ENCODE peak calls at places on chromosomes 7 and 10, in seven cellular contexts. One of them, this sample, is unnamed.

GRCh38 chr10:71426058-71426605 is 29.4 kb downstream of the CDH23 start:
- DNase-seq in SJSA1: peak
- DNase-seq in heart left ventricle: no peak
- DNase-seq in A172: no peak
- DNase-seq in activated CD4-positive, alpha-beta T cell treated with anti-CD3 and anti-CD28 coated beads, Interleukin-2, amount 50 U/mL, for 1 hour: no peak
- DNase-seq in stimulated activated CD8-positive, alpha-beta memory T cell treated with anti-CD3 and anti-CD28 coated beads, Interleukin-15, amount 100 ng/mL, for 1 hour: no peak
- DNase-seq in immature natural killer cell: no peak
- DNase-seq in this sample: no peak

GRCh38 chr10:34045571-34046190 is 711.2 kb upstream of the NRP1 start:
- DNase-seq in immature natural killer cell: no peak
- DNase-seq in SJSA1: no peak
- DNase-seq in activated CD4-positive, alpha-beta T cell treated with anti-CD3 and anti-CD28 coated beads, Interleukin-2, amount 50 U/mL, for 1 hour: no peak
- DNase-seq in A172: peak
- DNase-seq in heart left ventricle: no peak
- DNase-seq in stimulated activated CD8-positive, alpha-beta memory T cell treated with anti-CD3 and anti-CD28 coated beads, Interleukin-15, amount 100 ng/mL, for 1 hour: no peak
- DNase-seq in this sample: no peak

GRCh38 chr7:151689196-151689971 is 169.7 kb upstream of the RHEB start:
- DNase-seq in A172: peak
- DNase-seq in activated CD4-positive, alpha-beta T cell treated with anti-CD3 and anti-CD28 coated beads, Interleukin-2, amount 50 U/mL, for 1 hour: no peak
- DNase-seq in heart left ventricle: peak
- DNase-seq in SJSA1: no peak
- DNase-seq in immature natural killer cell: no peak
- DNase-seq in stimulated activated CD8-positive, alpha-beta memory T cell treated with anti-CD3 and anti-CD28 coated beads, Interleukin-15, amount 100 ng/mL, for 1 hour: no peak
- DNase-seq in this sample: no peak

GRCh38 chr7:24728503-24729364 is 28.5 kb downstream of the GSDME start:
- DNase-seq in immature natural killer cell: no peak
- DNase-seq in heart left ventricle: peak
- DNase-seq in stimulated activated CD8-positive, alpha-beta memory T cell treated with anti-CD3 and anti-CD28 coated beads, Interleukin-15, amount 100 ng/mL, for 1 hour: no peak
- DNase-seq in A172: no peak
- DNase-seq in SJSA1: no peak
- DNase-seq in activated CD4-positive, alpha-beta T cell treated with anti-CD3 and anti-CD28 coated beads, Interleukin-2, amount 50 U/mL, for 1 hour: no peak
- DNase-seq in this sample: no peak

GRCh38 chr10:93071674-93072224 is 1.9 kb upstream of the CYP26A1 start:
- DNase-seq in immature natural killer cell: no peak
- DNase-seq in A172: no peak
- DNase-seq in activated CD4-positive, alpha-beta T cell treated with anti-CD3 and anti-CD28 coated beads, Interleukin-2, amount 50 U/mL, for 1 hour: no peak
- DNase-seq in stimulated activated CD8-positive, alpha-beta memory T cell treated with anti-CD3 and anti-CD28 coated beads, Interleukin-15, amount 100 ng/mL, for 1 hour: no peak
- DNase-seq in heart left ventricle: no peak
- DNase-seq in SJSA1: peak
- DNase-seq in this sample: no peak

GRCh38 chr7:11784808-11785536 is 47.0 kb downstream of the THSD7A start:
- DNase-seq in SJSA1: no peak
- DNase-seq in heart left ventricle: no peak
- DNase-seq in immature natural killer cell: no peak
- DNase-seq in activated CD4-positive, alpha-beta T cell treated with anti-CD3 and anti-CD28 coated beads, Interleukin-2, amount 50 U/mL, for 1 hour: no peak
- DNase-seq in stimulated activated CD8-positive, alpha-beta memory T cell treated with anti-CD3 and anti-CD28 coated beads, Interleukin-15, amount 100 ng/mL, for 1 hour: no peak
- DNase-seq in A172: no peak
- DNase-seq in this sample: no peak

GRCh38 chr7:74206589-74207120 is 3.2 kb upstream of the LAT2 start:
- DNase-seq in stimulated activated CD8-positive, alpha-beta memory T cell treated with anti-CD3 and anti-CD28 coated beads, Interleukin-15, amount 100 ng/mL, for 1 hour: peak
- DNase-seq in immature natural killer cell: peak
- DNase-seq in A172: peak
- DNase-seq in activated CD4-positive, alpha-beta T cell treated with anti-CD3 and anti-CD28 coated beads, Interleukin-2, amount 50 U/mL, for 1 hour: peak
- DNase-seq in heart left ventricle: peak
- DNase-seq in SJSA1: peak
- DNase-seq in this sample: no peak

GRCh38 chr10:100315603-100316002 is 14.4 kb downstream of the PKD2L1 start:
- DNase-seq in immature natural killer cell: no peak
- DNase-seq in heart left ventricle: no peak
- DNase-seq in SJSA1: no peak
- DNase-seq in stimulated activated CD8-positive, alpha-beta memory T cell treated with anti-CD3 and anti-CD28 coated beads, Interleukin-15, amount 100 ng/mL, for 1 hour: no peak
- DNase-seq in activated CD4-positive, alpha-beta T cell treated with anti-CD3 and anti-CD28 coated beads, Interleukin-2, amount 50 U/mL, for 1 hour: no peak
- DNase-seq in A172: no peak
- DNase-seq in this sample: no peak

GRCh38 chr7:127938588-127938987 is 92.6 kb downstream of the LRRC4 start:
- DNase-seq in A172: peak
- DNase-seq in heart left ventricle: no peak
- DNase-seq in SJSA1: no peak
- DNase-seq in immature natural killer cell: no peak
- DNase-seq in stimulated activated CD8-positive, alpha-beta memory T cell treated with anti-CD3 and anti-CD28 coated beads, Interleukin-15, amount 100 ng/mL, for 1 hour: no peak
- DNase-seq in activated CD4-positive, alpha-beta T cell treated with anti-CD3 and anti-CD28 coated beads, Interleukin-2, amount 50 U/mL, for 1 hour: no peak
- DNase-seq in this sample: no peak

GRCh38 chr10:86078639-86079035 is 288.0 kb downstream of the GRID1 start:
- DNase-seq in immature natural killer cell: no peak
- DNase-seq in heart left ventricle: no peak
- DNase-seq in stimulated activated CD8-positive, alpha-beta memory T cell treated with anti-CD3 and anti-CD28 coated beads, Interleukin-15, amount 100 ng/mL, for 1 hour: no peak
- DNase-seq in A172: no peak
- DNase-seq in SJSA1: peak
- DNase-seq in activated CD4-positive, alpha-beta T cell treated with anti-CD3 and anti-CD28 coated beads, Interleukin-2, amount 50 U/mL, for 1 hour: no peak
- DNase-seq in this sample: no peak

GRCh38 chr7:44148961-44149550 is 7.9 kb upstream of the MYL7 start:
- DNase-seq in stimulated activated CD8-positive, alpha-beta memory T cell treated with anti-CD3 and anti-CD28 coated beads, Interleukin-15, amount 100 ng/mL, for 1 hour: no peak
- DNase-seq in heart left ventricle: no peak
- DNase-seq in immature natural killer cell: no peak
- DNase-seq in activated CD4-positive, alpha-beta T cell treated with anti-CD3 and anti-CD28 coated beads, Interleukin-2, amount 50 U/mL, for 1 hour: no peak
- DNase-seq in A172: no peak
- DNase-seq in SJSA1: no peak
- DNase-seq in this sample: no peak

GRCh38 chr7:105493928-105494325 is 28.1 kb downstream of the PUS7 start:
- DNase-seq in heart left ventricle: no peak
- DNase-seq in SJSA1: peak
- DNase-seq in immature natural killer cell: no peak
- DNase-seq in activated CD4-positive, alpha-beta T cell treated with anti-CD3 and anti-CD28 coated beads, Interleukin-2, amount 50 U/mL, for 1 hour: no peak
- DNase-seq in stimulated activated CD8-positive, alpha-beta memory T cell treated with anti-CD3 and anti-CD28 coated beads, Interleukin-15, amount 100 ng/mL, for 1 hour: no peak
- DNase-seq in A172: peak
- DNase-seq in this sample: no peak

GRCh38 chr7:28354601-28355062 is 57.7 kb upstream of the CREB5 start:
- DNase-seq in stimulated activated CD8-positive, alpha-beta memory T cell treated with anti-CD3 and anti-CD28 coated beads, Interleukin-15, amount 100 ng/mL, for 1 hour: no peak
- DNase-seq in heart left ventricle: peak
- DNase-seq in activated CD4-positive, alpha-beta T cell treated with anti-CD3 and anti-CD28 coated beads, Interleukin-2, amount 50 U/mL, for 1 hour: no peak
- DNase-seq in A172: peak
- DNase-seq in SJSA1: no peak
- DNase-seq in immature natural killer cell: no peak
- DNase-seq in this sample: no peak

GRCh38 chr10:72331575-72332422 is 22.9 kb downstream of the DNAJB12 start:
- DNase-seq in immature natural killer cell: peak
- DNase-seq in heart left ventricle: peak
- DNase-seq in A172: no peak
- DNase-seq in stimulated activated CD8-positive, alpha-beta memory T cell treated with anti-CD3 and anti-CD28 coated beads, Interleukin-15, amount 100 ng/mL, for 1 hour: peak
- DNase-seq in activated CD4-positive, alpha-beta T cell treated with anti-CD3 and anti-CD28 coated beads, Interleukin-2, amount 50 U/mL, for 1 hour: peak
- DNase-seq in SJSA1: peak
- DNase-seq in this sample: peak

GRCh38 chr7:50207682-50208255 is 96.7 kb upstream of the IKZF1 start:
- DNase-seq in A172: no peak
- DNase-seq in heart left ventricle: peak
- DNase-seq in immature natural killer cell: no peak
- DNase-seq in SJSA1: no peak
- DNase-seq in activated CD4-positive, alpha-beta T cell treated with anti-CD3 and anti-CD28 coated beads, Interleukin-2, amount 50 U/mL, for 1 hour: no peak
- DNase-seq in stimulated activated CD8-positive, alpha-beta memory T cell treated with anti-CD3 and anti-CD28 coated beads, Interleukin-15, amount 100 ng/mL, for 1 hour: no peak
- DNase-seq in this sample: no peak

GRCh38 chr7:75688200-75689136 is 50.3 kb downstream of the HIP1 start:
- DNase-seq in heart left ventricle: peak
- DNase-seq in immature natural killer cell: no peak
- DNase-seq in SJSA1: no peak
- DNase-seq in activated CD4-positive, alpha-beta T cell treated with anti-CD3 and anti-CD28 coated beads, Interleukin-2, amount 50 U/mL, for 1 hour: no peak
- DNase-seq in stimulated activated CD8-positive, alpha-beta memory T cell treated with anti-CD3 and anti-CD28 coated beads, Interleukin-15, amount 100 ng/mL, for 1 hour: no peak
- DNase-seq in A172: no peak
- DNase-seq in this sample: no peak

GRCh38 chr7:139441961-139442360 is 41.5 kb downstream of the KLRG2 start:
- DNase-seq in A172: no peak
- DNase-seq in SJSA1: no peak
- DNase-seq in stimulated activated CD8-positive, alpha-beta memory T cell treated with anti-CD3 and anti-CD28 coated beads, Interleukin-15, amount 100 ng/mL, for 1 hour: no peak
- DNase-seq in activated CD4-positive, alpha-beta T cell treated with anti-CD3 and anti-CD28 coated beads, Interleukin-2, amount 50 U/mL, for 1 hour: no peak
- DNase-seq in heart left ventricle: no peak
- DNase-seq in immature natural killer cell: no peak
- DNase-seq in this sample: no peak

GRCh38 chr10:110919971-110920881 is 822 bp downstream of the SHOC2 start:
- DNase-seq in A172: peak
- DNase-seq in heart left ventricle: peak
- DNase-seq in SJSA1: peak
- DNase-seq in activated CD4-positive, alpha-beta T cell treated with anti-CD3 and anti-CD28 coated beads, Interleukin-2, amount 50 U/mL, for 1 hour: no peak
- DNase-seq in stimulated activated CD8-positive, alpha-beta memory T cell treated with anti-CD3 and anti-CD28 coated beads, Interleukin-15, amount 100 ng/mL, for 1 hour: no peak
- DNase-seq in immature natural killer cell: peak
- DNase-seq in this sample: no peak

GRCh38 chr10:15745748-15746147 is 26.0 kb upstream of the ITGA8 start:
- DNase-seq in heart left ventricle: peak
- DNase-seq in SJSA1: no peak
- DNase-seq in stimulated activated CD8-positive, alpha-beta memory T cell treated with anti-CD3 and anti-CD28 coated beads, Interleukin-15, amount 100 ng/mL, for 1 hour: no peak
- DNase-seq in immature natural killer cell: no peak
- DNase-seq in A172: no peak
- DNase-seq in activated CD4-positive, alpha-beta T cell treated with anti-CD3 and anti-CD28 coated beads, Interleukin-2, amount 50 U/mL, for 1 hour: no peak
- DNase-seq in this sample: no peak

GRCh38 chr10:62911210-62911963 is 95.2 kb upstream of the EGR2 start:
- DNase-seq in A172: no peak
- DNase-seq in activated CD4-positive, alpha-beta T cell treated with anti-CD3 and anti-CD28 coated beads, Interleukin-2, amount 50 U/mL, for 1 hour: no peak
- DNase-seq in stimulated activated CD8-positive, alpha-beta memory T cell treated with anti-CD3 and anti-CD28 coated beads, Interleukin-15, amount 100 ng/mL, for 1 hour: no peak
- DNase-seq in SJSA1: no peak
- DNase-seq in heart left ventricle: no peak
- DNase-seq in immature natural killer cell: no peak
- DNase-seq in this sample: no peak

GRCh38 chr10:110487411-110488123 is 10.1 kb upstream of the DUSP5 start:
- DNase-seq in A172: peak
- DNase-seq in SJSA1: peak
- DNase-seq in immature natural killer cell: no peak
- DNase-seq in heart left ventricle: no peak
- DNase-seq in stimulated activated CD8-positive, alpha-beta memory T cell treated with anti-CD3 and anti-CD28 coated beads, Interleukin-15, amount 100 ng/mL, for 1 hour: no peak
- DNase-seq in activated CD4-positive, alpha-beta T cell treated with anti-CD3 and anti-CD28 coated beads, Interleukin-2, amount 50 U/mL, for 1 hour: no peak
- DNase-seq in this sample: no peak

GRCh38 chr7:111789880-111790279 is 227.6 kb upstream of the IMMP2L start:
- DNase-seq in immature natural killer cell: no peak
- DNase-seq in A172: no peak
- DNase-seq in heart left ventricle: no peak
- DNase-seq in stimulated activated CD8-positive, alpha-beta memory T cell treated with anti-CD3 and anti-CD28 coated beads, Interleukin-15, amount 100 ng/mL, for 1 hour: no peak
- DNase-seq in SJSA1: no peak
- DNase-seq in activated CD4-positive, alpha-beta T cell treated with anti-CD3 and anti-CD28 coated beads, Interleukin-2, amount 50 U/mL, for 1 hour: no peak
- DNase-seq in this sample: no peak

GRCh38 chr10:79237801-79238520 is 109.3 kb upstream of the PPIF start:
- DNase-seq in heart left ventricle: no peak
- DNase-seq in immature natural killer cell: no peak
- DNase-seq in activated CD4-positive, alpha-beta T cell treated with anti-CD3 and anti-CD28 coated beads, Interleukin-2, amount 50 U/mL, for 1 hour: no peak
- DNase-seq in stimulated activated CD8-positive, alpha-beta memory T cell treated with anti-CD3 and anti-CD28 coated beads, Interleukin-15, amount 100 ng/mL, for 1 hour: no peak
- DNase-seq in A172: no peak
- DNase-seq in SJSA1: no peak
- DNase-seq in this sample: no peak

GRCh38 chr10:8396675-8397074 is 342.2 kb downstream of the GATA3 start:
- DNase-seq in A172: no peak
- DNase-seq in stimulated activated CD8-positive, alpha-beta memory T cell treated with anti-CD3 and anti-CD28 coated beads, Interleukin-15, amount 100 ng/mL, for 1 hour: no peak
- DNase-seq in immature natural killer cell: no peak
- DNase-seq in heart left ventricle: no peak
- DNase-seq in SJSA1: no peak
- DNase-seq in activated CD4-positive, alpha-beta T cell treated with anti-CD3 and anti-CD28 coated beads, Interleukin-2, amount 50 U/mL, for 1 hour: no peak
- DNase-seq in this sample: no peak

GRCh38 chr7:30422922-30423321 is 55.7 kb downstream of the NOD1 start:
- DNase-seq in activated CD4-positive, alpha-beta T cell treated with anti-CD3 and anti-CD28 coated beads, Interleukin-2, amount 50 U/mL, for 1 hour: no peak
- DNase-seq in heart left ventricle: no peak
- DNase-seq in stimulated activated CD8-positive, alpha-beta memory T cell treated with anti-CD3 and anti-CD28 coated beads, Interleukin-15, amount 100 ng/mL, for 1 hour: no peak
- DNase-seq in A172: peak
- DNase-seq in immature natural killer cell: no peak
- DNase-seq in SJSA1: no peak
- DNase-seq in this sample: no peak

GRCh38 chr10:79268100-79268670 is 79.1 kb upstream of the PPIF start:
- DNase-seq in immature natural killer cell: no peak
- DNase-seq in A172: peak
- DNase-seq in activated CD4-positive, alpha-beta T cell treated with anti-CD3 and anti-CD28 coated beads, Interleukin-2, amount 50 U/mL, for 1 hour: no peak
- DNase-seq in SJSA1: no peak
- DNase-seq in stimulated activated CD8-positive, alpha-beta memory T cell treated with anti-CD3 and anti-CD28 coated beads, Interleukin-15, amount 100 ng/mL, for 1 hour: no peak
- DNase-seq in heart left ventricle: no peak
- DNase-seq in this sample: no peak

GRCh38 chr7:46583606-46584005 is 662.5 kb upstream of the IGFBP3 start:
- DNase-seq in activated CD4-positive, alpha-beta T cell treated with anti-CD3 and anti-CD28 coated beads, Interleukin-2, amount 50 U/mL, for 1 hour: no peak
- DNase-seq in SJSA1: no peak
- DNase-seq in stimulated activated CD8-positive, alpha-beta memory T cell treated with anti-CD3 and anti-CD28 coated beads, Interleukin-15, amount 100 ng/mL, for 1 hour: no peak
- DNase-seq in A172: peak
- DNase-seq in heart left ventricle: no peak
- DNase-seq in immature natural killer cell: no peak
- DNase-seq in this sample: no peak

GRCh38 chr10:121077331-121077730 is 226.2 kb downstream of the WDR11 start:
- DNase-seq in SJSA1: no peak
- DNase-seq in stimulated activated CD8-positive, alpha-beta memory T cell treated with anti-CD3 and anti-CD28 coated beads, Interleukin-15, amount 100 ng/mL, for 1 hour: no peak
- DNase-seq in activated CD4-positive, alpha-beta T cell treated with anti-CD3 and anti-CD28 coated beads, Interleukin-2, amount 50 U/mL, for 1 hour: no peak
- DNase-seq in A172: no peak
- DNase-seq in immature natural killer cell: no peak
- DNase-seq in heart left ventricle: no peak
- DNase-seq in this sample: no peak

GRCh38 chr10:3887404-3887803 is 102.4 kb upstream of the KLF6 start:
- DNase-seq in stimulated activated CD8-positive, alpha-beta memory T cell treated with anti-CD3 and anti-CD28 coated beads, Interleukin-15, amount 100 ng/mL, for 1 hour: no peak
- DNase-seq in activated CD4-positive, alpha-beta T cell treated with anti-CD3 and anti-CD28 coated beads, Interleukin-2, amount 50 U/mL, for 1 hour: peak
- DNase-seq in immature natural killer cell: no peak
- DNase-seq in heart left ventricle: no peak
- DNase-seq in SJSA1: no peak
- DNase-seq in A172: no peak
- DNase-seq in this sample: no peak

GRCh38 chr7:139427029-139427420 is 56.4 kb downstream of the KLRG2 start:
- DNase-seq in stimulated activated CD8-positive, alpha-beta memory T cell treated with anti-CD3 and anti-CD28 coated beads, Interleukin-15, amount 100 ng/mL, for 1 hour: no peak
- DNase-seq in A172: no peak
- DNase-seq in SJSA1: no peak
- DNase-seq in immature natural killer cell: no peak
- DNase-seq in activated CD4-positive, alpha-beta T cell treated with anti-CD3 and anti-CD28 coated beads, Interleukin-2, amount 50 U/mL, for 1 hour: no peak
- DNase-seq in heart left ventricle: no peak
- DNase-seq in this sample: no peak

GRCh38 chr10:121681171-121681752 is 83.0 kb upstream of the FGFR2 start:
- DNase-seq in activated CD4-positive, alpha-beta T cell treated with anti-CD3 and anti-CD28 coated beads, Interleukin-2, amount 50 U/mL, for 1 hour: no peak
- DNase-seq in A172: no peak
- DNase-seq in stimulated activated CD8-positive, alpha-beta memory T cell treated with anti-CD3 and anti-CD28 coated beads, Interleukin-15, amount 100 ng/mL, for 1 hour: no peak
- DNase-seq in heart left ventricle: no peak
- DNase-seq in SJSA1: no peak
- DNase-seq in immature natural killer cell: no peak
- DNase-seq in this sample: no peak